ENCODE peak calls at places on chromosomes 5 and 9, in seven cellular contexts. Y is mammary epithelial cell, M is fibroblast of pulmonary artery, F is cardiac muscle cell, J is kidney, G is fibroblast of lung, L is lower leg skin. Q is an unnamed sample.

GRCh38 chr5:7927466-7928375 is 58.8 kb downstream of the MTRR start:
- DNase-seq in L (no peak), G (peak), M (peak), Y (peak), F (peak), J (no peak), Q (peak)

GRCh38 chr5:125481506-125482455 is 735.3 kb upstream of the ZNF608 start:
- DNase-seq in F (no peak), L (no peak), Y (no peak), J (no peak), G (no peak), M (no peak), Q (no peak)

GRCh38 chr9:110799396-110799795 is 130.8 kb downstream of the MUSK start:
- DNase-seq in M (no peak), G (no peak), F (no peak), J (no peak), Y (no peak), L (no peak), Q (no peak)

GRCh38 chr5:150410524-150411244 is 2.0 kb downstream of the CD74 start:
- DNase-seq in M (peak), L (peak), Y (peak), G (peak), F (peak), J (no peak), Q (peak)

GRCh38 chr5:178560911-178561310 is 29.3 kb downstream of the COL23A1 start:
- DNase-seq in L (no peak), G (no peak), Y (no peak), M (no peak), F (no peak), J (no peak), Q (no peak)

GRCh38 chr9:115152281-115152680 is 34.3 kb upstream of the TNC start:
- DNase-seq in J (no peak), Y (no peak), L (no peak), F (no peak), G (no peak), M (no peak), Q (no peak)

GRCh38 chr9:113343732-113344231 is 3.7 kb upstream of the WDR31 start:
- DNase-seq in J (peak), F (peak), M (peak), Y (no peak), G (peak), L (peak), Q (peak)

GRCh38 chr5:137498736-137499505 is at the start of gene SPOCK1:
- DNase-seq in M (peak), L (peak), J (peak), G (peak), F (peak), Y (peak), Q (peak)

GRCh38 chr9:132908635-132909034 is 29.9 kb downstream of the SPACA9 start:
- DNase-seq in J (no peak), F (no peak), G (no peak), L (no peak), M (no peak), Y (no peak), Q (no peak)

GRCh38 chr5:180609386-180609785 is 18.1 kb upstream of the SCGB3A1 start:
- DNase-seq in Y (no peak), F (no peak), J (no peak), M (no peak), G (no peak), L (no peak), Q (no peak)

GRCh38 chr5:43315262-43315661 is 2.0 kb upstream of the HMGCS1 start:
- DNase-seq in F (no peak), G (no peak), M (peak), L (no peak), J (no peak), Y (peak), Q (peak)

GRCh38 chr5:57902035-57902434 is 419.4 kb upstream of the ACTBL2 start:
- DNase-seq in J (no peak), F (no peak), L (no peak), Y (no peak), G (peak), M (no peak), Q (no peak)

GRCh38 chr5:138809391-138809790 is 56.2 kb downstream of the CTNNA1 start:
- DNase-seq in Y (peak), F (no peak), G (peak), M (no peak), J (no peak), L (no peak), Q (no peak)

GRCh38 chr5:54520940-54521339 is 3.4 kb downstream of the SNX18 start:
- DNase-seq in J (no peak), L (no peak), M (no peak), G (peak), F (peak), Y (no peak), Q (no peak)
- H3K4me3 ChIP-seq in J (peak), L (no peak), M (peak), G (peak), F (peak), Y (peak), Q (peak)

GRCh38 chr5:154196955-154197652 is 6.6 kb downstream of the GALNT10 start:
- DNase-seq in G (peak), L (no peak), Y (no peak), F (peak), M (peak), J (no peak), Q (no peak)
- TF ChIP-seq CTCF in G (peak), L (no peak), Y (peak), F (peak), M (peak), J (peak), Q (peak)

GRCh38 chr9:21326526-21327139 is 8.6 kb downstream of the KLHL9 start:
- DNase-seq in Y (peak), J (no peak), L (no peak), F (peak), M (peak), G (peak), Q (peak)

GRCh38 chr9:21334603-21334968 is 618 bp downstream of the KLHL9 start:
- DNase-seq in G (peak), M (peak), L (no peak), Y (no peak), J (no peak), F (peak), Q (no peak)

GRCh38 chr9:21336467-21336866 is 1.3 kb upstream of the KLHL9 start:
- DNase-seq in L (no peak), F (no peak), J (no peak), Y (no peak), M (no peak), G (no peak), Q (no peak)

GRCh38 chr9:21334969-21335632 is at the start of gene KLHL9:
- DNase-seq in F (peak), Y (peak), M (peak), J (peak), G (peak), L (peak), Q (peak)

DNA sequence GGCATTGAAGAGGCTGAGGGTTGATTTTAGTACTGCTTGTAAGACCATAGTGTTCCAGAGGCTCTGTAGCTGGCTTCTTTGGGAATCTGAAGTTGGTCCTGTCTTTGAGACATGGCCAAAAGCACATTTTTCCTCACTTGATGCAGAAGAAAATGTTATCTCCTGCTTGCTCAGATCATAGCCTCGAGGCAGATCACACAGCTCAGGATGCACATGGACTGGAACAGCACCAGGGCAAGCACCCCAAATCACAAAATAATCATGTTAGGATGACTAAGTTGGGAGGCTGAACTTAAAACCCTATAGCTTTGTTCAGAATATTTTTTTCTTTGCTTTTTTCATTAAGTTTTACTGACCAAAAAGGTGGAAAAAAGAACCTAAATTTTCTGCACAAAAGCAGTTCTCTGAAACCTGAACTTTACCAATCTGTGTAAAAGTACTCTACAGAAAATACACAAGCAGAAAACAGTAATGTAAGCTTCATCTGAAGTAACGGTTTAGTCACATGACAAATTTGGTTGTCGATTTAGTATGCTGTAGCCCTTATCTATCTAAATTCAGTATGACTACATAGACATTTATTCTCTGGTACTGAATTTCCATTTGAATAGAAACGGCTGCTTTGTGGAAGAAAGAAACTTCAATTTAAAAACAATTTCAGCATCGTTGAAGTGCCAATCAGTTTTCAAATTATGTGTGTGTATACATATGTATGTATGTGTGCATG is 3.4 kb downstream of the KLHL9 start:
- DNase-seq in J (no peak), F (no peak), M (no peak), G (no peak), L (no peak), Y (no peak), Q (no peak)
- H3K4me3 ChIP-seq in J (no peak), F (no peak), M (peak), G (peak), L (no peak), Y (no peak), Q (no peak)

DNA sequence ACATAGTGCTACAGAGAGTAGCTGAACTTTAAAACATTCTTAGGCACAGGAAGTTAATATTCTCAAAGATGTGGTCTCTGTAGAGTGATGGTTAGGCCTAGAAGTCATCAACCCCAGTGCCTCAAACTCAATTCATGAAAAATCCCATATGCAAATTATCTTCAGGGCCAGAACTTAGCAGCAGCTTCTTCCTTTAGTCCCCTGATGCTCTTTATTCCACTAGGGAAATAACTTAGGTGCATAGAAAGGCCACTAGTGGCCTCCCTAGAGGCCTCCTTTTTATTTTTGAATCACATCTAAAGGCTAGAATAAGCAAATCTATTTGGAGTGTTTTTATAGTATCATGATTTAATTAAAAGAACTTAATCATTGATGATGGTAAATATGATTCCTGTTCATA is 88.3 kb downstream of the GIN1 start:
- DNase-seq in J (no peak), Y (no peak), M (peak), G (no peak), L (no peak), F (peak), Q (peak)
- TF ChIP-seq CTCF in J (no peak), Y (peak), M (peak), G (peak), L (no peak), F (peak), Q (peak)

DNA sequence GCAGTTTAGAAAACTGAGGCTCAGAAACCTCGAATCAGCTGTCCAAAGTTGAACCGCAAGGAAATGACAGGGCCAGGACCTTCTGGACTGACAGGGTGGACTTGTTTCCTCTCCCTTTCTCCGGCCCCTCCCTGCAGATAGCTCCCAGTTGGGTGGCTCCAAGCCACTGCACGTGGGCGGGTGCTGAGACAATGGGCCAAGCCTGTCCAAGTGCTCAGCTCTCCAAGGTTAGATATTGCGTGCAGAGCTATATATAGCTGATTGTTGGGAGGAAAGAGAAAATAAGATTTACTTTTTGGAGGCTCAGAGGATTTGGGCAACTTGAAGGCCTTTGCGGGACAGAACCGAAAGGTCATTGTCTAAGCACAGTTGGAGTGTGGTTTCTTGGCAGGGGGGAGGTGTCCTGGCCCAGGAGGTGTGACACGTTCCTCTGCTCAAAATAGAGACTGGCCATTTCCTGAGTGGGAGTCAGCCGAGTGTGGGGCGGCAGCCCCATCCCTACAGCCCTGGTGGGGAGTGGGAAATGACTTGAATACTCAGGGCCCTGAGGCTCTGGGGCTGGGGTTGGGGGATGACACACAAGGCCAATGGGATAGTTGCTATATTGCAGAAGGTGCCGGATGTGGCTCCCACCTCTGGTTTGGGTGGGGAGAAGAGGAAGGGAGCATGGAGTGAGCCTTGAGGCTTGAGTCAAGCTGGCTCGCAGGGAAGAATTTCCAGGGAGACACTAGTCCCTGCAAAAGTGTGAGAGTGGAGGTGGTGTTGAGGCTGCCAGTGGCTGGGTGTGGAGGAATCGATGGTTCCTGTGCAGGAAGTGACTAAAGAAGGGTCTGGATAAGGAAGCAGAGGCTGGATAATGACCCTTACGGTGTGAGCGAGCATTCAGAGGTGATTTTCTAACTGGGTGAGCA is 44.4 kb upstream of the SMAD5 start:
- DNase-seq in M (peak), Y (peak), F (peak), J (peak), L (peak), G (peak), Q (peak)
- H3K4me3 ChIP-seq in M (peak), Y (no peak), F (no peak), J (no peak), L (no peak), G (no peak), Q (no peak)

DNA sequence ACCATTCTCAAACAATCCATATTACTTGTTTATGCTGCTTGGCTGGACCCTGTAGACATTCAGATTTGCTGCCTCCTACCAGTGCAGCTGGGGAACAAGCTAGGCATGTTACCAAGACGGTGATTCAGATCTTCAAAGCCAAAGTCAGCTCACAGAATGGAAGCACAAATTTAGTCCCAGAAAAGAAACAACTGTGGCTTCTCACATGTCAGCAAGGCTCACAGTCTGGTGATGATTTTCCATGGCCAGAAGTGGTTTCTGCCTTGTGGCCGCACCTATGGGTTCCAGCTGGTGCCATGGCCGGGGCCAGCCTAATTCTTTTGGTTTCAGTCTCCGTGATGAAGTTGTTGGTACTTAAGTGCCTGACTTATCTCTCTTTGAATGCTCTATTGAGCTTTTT is 182.2 kb downstream of the TMC1 start:
- DNase-seq in G (no peak), L (no peak), Y (no peak), M (no peak), J (no peak), F (peak), Q (no peak)
- TF ChIP-seq CTCF in G (peak), L (no peak), Y (no peak), M (no peak), J (no peak), F (no peak), Q (no peak)

DNA sequence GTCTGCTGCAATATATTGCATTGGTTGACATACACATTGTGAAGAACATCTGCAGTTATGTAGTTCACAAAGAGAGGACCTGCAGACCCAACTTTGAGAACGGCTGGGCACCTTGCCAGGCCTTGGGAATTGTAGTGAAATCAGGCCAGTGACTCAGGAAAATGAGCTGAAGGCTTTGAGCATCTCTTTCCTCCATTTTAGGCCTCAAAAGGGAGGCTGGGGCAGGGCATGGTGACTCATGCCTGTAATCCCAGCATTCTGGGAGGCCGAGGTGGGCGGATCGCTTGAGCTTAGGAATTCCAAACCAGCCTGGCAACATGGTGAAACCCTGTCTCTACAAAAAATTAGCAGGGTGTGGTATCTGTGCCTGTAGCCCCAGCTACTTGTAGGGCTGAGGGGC is 1.4 kb upstream of the IPPK start:
- DNase-seq in J (peak), Y (peak), G (peak), M (peak), F (peak), L (peak), Q (peak)
- H3K4me3 ChIP-seq in J (peak), Y (peak), G (no peak), M (peak), F (peak), L (no peak), Q (peak)

GRCh38 chr5:31581498-31582099 is 49.5 kb downstream of the C5orf22 start:
- DNase-seq in G (peak), M (peak), L (no peak), F (peak), Y (peak), J (no peak), Q (peak)
- TF ChIP-seq CTCF in G (peak), M (peak), L (no peak), F (peak), Y (peak), J (peak), Q (peak)

Q was measured in epithelial cell of esophagus.